ENCODE peak calls at places on chromosomes 12 and 14, in eight cellular contexts. D, V, C, O, N, P, R and Q are unnamed samples.

GRCh38 chr12:64457036-64457435 is 5.1 kb downstream of the TBK1 start:
- DNase-seq in D (no peak), V (no peak), C (no peak), O (no peak), N (no peak), P (no peak), R (no peak), Q (peak; percentile 13)

GRCh38 chr12:65232490-65233077 is 45.9 kb upstream of the MSRB3 start:
- DNase-seq in D (peak; percentile 9), V (no peak), C (peak; percentile 9), O (peak; percentile 16), N (no peak), P (peak; percentile 28), R (peak; percentile 52), Q (peak; percentile 13)

GRCh38 chr12:111093428-111094142 is 173.2 kb upstream of the MYL2 start:
- DNase-seq in D (peak; percentile 16), V (no peak), C (no peak), O (no peak), N (no peak), P (peak; percentile 34), R (peak; percentile 70), Q (no peak)

GRCh38 chr12:64459388-64460024 is 7.6 kb downstream of the TBK1 start:
- DNase-seq in D (peak; percentile 30), V (no peak), C (no peak), O (no peak), N (no peak), P (no peak), R (no peak), Q (peak; percentile 50)

GRCh38 chr12:31000751-31001150 is 72.9 kb upstream of the DDX11 start:
- DNase-seq in D (no peak), V (no peak), C (no peak), O (no peak), N (no peak), P (no peak), R (no peak), Q (no peak)

GRCh38 chr12:57106021-57106708 is 5.0 kb downstream of the STAT6 start:
- DNase-seq in D (no peak), V (no peak), C (no peak), O (no peak), N (no peak), P (no peak), R (no peak), Q (peak; percentile 63)

GRCh38 chr14:54447231-54447692 is 6.1 kb upstream of the CNIH1 start:
- DNase-seq in D (no peak), V (no peak), C (peak; percentile 80), O (peak; percentile 38), N (peak; percentile 95), P (no peak), R (no peak), Q (peak; percentile 95)

GRCh38 chr14:55624913-55625312 is 44.9 kb downstream of the KTN1 start:
- DNase-seq in D (no peak), V (no peak), C (no peak), O (no peak), N (no peak), P (no peak), R (no peak), Q (peak; percentile 1)

GRCh38 chr12:81389550-81390099 is 311.7 kb downstream of the ACSS3 start:
- DNase-seq in D (no peak), V (no peak), C (no peak), O (no peak), N (no peak), P (no peak), R (no peak), Q (no peak)

GRCh38 chr14:58082491-58083098 is 69.4 kb downstream of the ARMH4 start:
- DNase-seq in D (no peak), V (no peak), C (peak; percentile 87), O (peak; percentile 64), N (no peak), P (no peak), R (no peak), Q (no peak)

GRCh38 chr14:95294320-95294719 is 25.4 kb downstream of the CLMN start:
- DNase-seq in D (no peak), V (no peak), C (no peak), O (no peak), N (no peak), P (no peak), R (no peak), Q (no peak)

GRCh38 chr12:33438025-33438772 is 1.4 kb downstream of the SYT10 start:
- DNase-seq in D (no peak), V (no peak), C (no peak), O (no peak), N (no peak), P (no peak), R (no peak), Q (no peak)

GRCh38 chr12:12562585-12563245 is at the start of gene DUSP16:
- DNase-seq in D (peak; percentile 90), V (peak; percentile 64), C (peak; percentile 84), O (peak; percentile 89), N (peak; percentile 96), P (peak; percentile 69), R (peak; percentile 79), Q (peak; percentile 97)

GRCh38 chr12:3161861-3162260 is 84.7 kb downstream of the TSPAN9 start:
- DNase-seq in D (no peak), V (no peak), C (no peak), O (no peak), N (peak; percentile 15), P (no peak), R (no peak), Q (no peak)

GRCh38 chr12:57010627-57011224 is 4.4 kb upstream of the ZBTB39 start:
- DNase-seq in D (no peak), V (no peak), C (no peak), O (no peak), N (no peak), P (no peak), R (no peak), Q (no peak)

GRCh38 chr12:67077617-67078016 is 191.5 kb upstream of the CAND1 start:
- DNase-seq in D (no peak), V (no peak), C (peak; percentile 66), O (no peak), N (no peak), P (no peak), R (no peak), Q (no peak)

GRCh38 chr12:55072093-55072492 is 52.3 kb downstream of the NEUROD4 start:
- DNase-seq in D (peak; percentile 66), V (peak; percentile 62), C (peak; percentile 9), O (peak; percentile 61), N (peak; percentile 23), P (peak; percentile 54), R (peak; percentile 82), Q (peak; percentile 40)

GRCh38 chr14:51479584-51480305 is 172.0 kb upstream of the FRMD6 start:
- DNase-seq in D (no peak), V (no peak), C (no peak), O (peak; percentile 40), N (no peak), P (no peak), R (no peak), Q (no peak)

GRCh38 chr12:113056631-113057488 is at the start of gene DTX1:
- DNase-seq in D (peak; percentile 19), V (peak; percentile 37), C (no peak), O (no peak), N (no peak), P (no peak), R (peak; percentile 66), Q (no peak)

GRCh38 chr14:65949711-65950516 is 536.3 kb upstream of the CCDC196 start:
- DNase-seq in D (no peak), V (no peak), C (peak; percentile 11), O (no peak), N (peak; percentile 29), P (no peak), R (no peak), Q (peak; percentile 54)

GRCh38 chr12:92445253-92446081 is 257.3 kb upstream of the PLEKHG7 start:
- DNase-seq in D (no peak), V (no peak), C (no peak), O (no peak), N (no peak), P (peak; percentile 43), R (peak; percentile 98), Q (no peak)

GRCh38 chr12:78240827-78241226 is 410.1 kb downstream of the NAV3 start:
- DNase-seq in D (no peak), V (no peak), C (no peak), O (no peak), N (no peak), P (no peak), R (no peak), Q (no peak)

GRCh38 chr12:47767197-47767724 is 5.8 kb upstream of the SLC48A1 start:
- DNase-seq in D (peak; percentile 63), V (peak; percentile 58), C (peak; percentile 41), O (no peak), N (peak; percentile 53), P (peak; percentile 61), R (peak; percentile 78), Q (peak; percentile 81)

GRCh38 chr12:47280543-47281330 is 201.0 kb upstream of the AMIGO2 start:
- DNase-seq in D (no peak), V (no peak), C (no peak), O (no peak), N (no peak), P (no peak), R (no peak), Q (no peak)

GRCh38 chr14:37051680-37052079 is 120.7 kb downstream of the SLC25A21 start:
- DNase-seq in D (no peak), V (no peak), C (no peak), O (no peak), N (no peak), P (no peak), R (no peak), Q (no peak)

GRCh38 chr12:537772-538171 is 78.0 kb downstream of the B4GALNT3 start:
- DNase-seq in D (no peak), V (no peak), C (peak; percentile 67), O (no peak), N (no peak), P (no peak), R (no peak), Q (peak; percentile 91)